ENCODE peak calls at places on chromosomes 3 and 15, in four cellular contexts. D, E, Z and T are unnamed samples.

GRCh38 chr15:63378946-63379345 is 2.7 kb downstream of the CA12 start:
- DNase-seq in D (no peak), E (no peak), Z (no peak), T (no peak)

GRCh38 chr3:142850395-142851023 is 38.4 kb downstream of the PCOLCE2 start:
- DNase-seq in D (peak; percentile 37), E (no peak), Z (peak; percentile 97), T (peak; percentile 90)

GRCh38 chr3:123719785-123720531 is 135.1 kb upstream of the HACD2 start:
- DNase-seq in D (no peak), E (peak; percentile 81), Z (no peak), T (no peak)

GRCh38 chr3:192795021-192795420 is 67.7 kb upstream of the FGF12 start:
- DNase-seq in D (no peak), E (no peak), Z (peak; percentile 80), T (no peak)

GRCh38 chr15:75843618-75844610 is 667 bp downstream of the UBE2Q2 start:
- DNase-seq in D (peak; percentile 84), E (peak; percentile 47), Z (peak; percentile 58), T (peak; percentile 25)

GRCh38 chr3:190739726-190740230 is 122.7 kb downstream of the GMNC start:
- DNase-seq in D (no peak), E (no peak), Z (no peak), T (no peak)

GRCh38 chr15:74218172-74218885 is 15.7 kb upstream of the STRA6 start:
- DNase-seq in D (no peak), E (no peak), Z (no peak), T (no peak)

GRCh38 chr3:190528721-190529120 is 14.8 kb downstream of the IL1RAP start:
- DNase-seq in D (no peak), E (no peak), Z (no peak), T (no peak)

GRCh38 chr15:58632789-58633188 is 116.7 kb downstream of the ADAM10 start:
- DNase-seq in D (no peak), E (no peak), Z (peak; percentile 61), T (no peak)

GRCh38 chr15:88661041-88661765 is 22.4 kb downstream of the ISG20 start:
- DNase-seq in D (no peak), E (no peak), Z (peak; percentile 60), T (no peak)

GRCh38 chr3:126926684-126927404 is 56.1 kb upstream of the PLXNA1 start:
- DNase-seq in D (peak; percentile 49), E (peak; percentile 79), Z (peak; percentile 92), T (peak; percentile 85)

GRCh38 chr15:43277231-43277823 is 10.6 kb upstream of the TGM5 start:
- DNase-seq in D (no peak), E (no peak), Z (no peak), T (no peak)

GRCh38 chr15:66498501-66499386 is 1.2 kb upstream of the SNAPC5 start:
- DNase-seq in D (no peak), E (no peak), Z (peak; percentile 21), T (no peak)

GRCh38 chr3:66574091-66574490 is 73.3 kb upstream of the LRIG1 start:
- DNase-seq in D (no peak), E (no peak), Z (no peak), T (no peak)

GRCh38 chr3:188690076-188690475 is 481.7 kb upstream of the TPRG1 start:
- DNase-seq in D (no peak), E (no peak), Z (no peak), T (no peak)

GRCh38 chr3:46375214-46375613 is 4.5 kb downstream of the CCR5 start:
- DNase-seq in D (no peak), E (no peak), Z (no peak), T (no peak)

GRCh38 chr3:49058011-49058410 is 28.8 kb upstream of the IMPDH2 start:
- DNase-seq in D (no peak), E (no peak), Z (no peak), T (no peak)

GRCh38 chr3:196694202-196694638 is 17.8 kb downstream of the CEP19 start:
- DNase-seq in D (no peak), E (no peak), Z (peak; percentile 5), T (no peak)

GRCh38 chr3:175357758-175358157 is 498.6 kb downstream of the NAALADL2 start:
- DNase-seq in D (no peak), E (no peak), Z (no peak), T (no peak)

GRCh38 chr3:66038726-66039589 is at the start of gene MAGI1:
- DNase-seq in D (peak; percentile 80), E (peak; percentile 91), Z (peak; percentile 96), T (peak; percentile 92)

GRCh38 chr3:2628117-2628516 is 482.1 kb downstream of the IL5RA start:
- DNase-seq in D (no peak), E (no peak), Z (no peak), T (no peak)

GRCh38 chr15:66474140-66474539 is 23.4 kb downstream of the SNAPC5 start:
- DNase-seq in D (no peak), E (no peak), Z (no peak), T (no peak)

GRCh38 chr3:65751123-65751700 is 287.5 kb downstream of the MAGI1 start:
- DNase-seq in D (peak; percentile 35), E (peak; percentile 16), Z (peak; percentile 13), T (peak; percentile 53)

GRCh38 chr15:58924326-58924725 is 9.2 kb downstream of the SLTM start:
- DNase-seq in D (no peak), E (no peak), Z (peak; percentile 13), T (no peak)

GRCh38 chr3:168424059-168424765 is 328.5 kb upstream of the GOLIM4 start:
- DNase-seq in D (no peak), E (no peak), Z (peak; percentile 79), T (peak; percentile 71)

GRCh38 chr15:70343961-70344360 is 246.2 kb upstream of the TLE3 start:
- DNase-seq in D (no peak), E (no peak), Z (no peak), T (no peak)

GRCh38 chr15:56598991-56599390 is 134.1 kb upstream of the MNS1 start:
- DNase-seq in D (no peak), E (no peak), Z (peak; percentile 55), T (peak; percentile 40)

GRCh38 chr3:194541483-194541882 is 54.7 kb upstream of the ATP13A3 start:
- DNase-seq in D (no peak), E (no peak), Z (no peak), T (no peak)

GRCh38 chr3:192750201-192750600 is 22.9 kb upstream of the FGF12 start:
- DNase-seq in D (no peak), E (no peak), Z (no peak), T (no peak)

GRCh38 chr3:47405820-47406761 is 25.3 kb downstream of the PTPN23 start:
- DNase-seq in D (peak; percentile 91), E (no peak), Z (no peak), T (no peak)

GRCh38 chr3:55373413-55373812 is 113.7 kb downstream of the WNT5A start:
- DNase-seq in D (no peak), E (no peak), Z (peak; percentile 29), T (no peak)

GRCh38 chr15:101617390-101617965 is 34.7 kb downstream of the TM2D3 start:
- DNase-seq in D (no peak), E (no peak), Z (no peak), T (no peak)

GRCh38 chr3:58880182-58880581 is 169.6 kb downstream of the CFAP20DC start:
- DNase-seq in D (no peak), E (no peak), Z (peak; percentile 44), T (peak; percentile 55)

GRCh38 chr15:100169615-100170279 is 172.0 kb downstream of the ADAMTS17 start:
- DNase-seq in D (no peak), E (no peak), Z (no peak), T (no peak)

GRCh38 chr15:38555686-38556334 is 8.8 kb downstream of the RASGRP1 start:
- DNase-seq in D (no peak), E (no peak), Z (peak; percentile 92), T (peak; percentile 20)

GRCh38 chr3:60746690-60747416 is 504.4 kb downstream of the FHIT start:
- DNase-seq in D (no peak), E (no peak), Z (peak; percentile 35), T (no peak)

GRCh38 chr3:142273501-142273900 is 48.1 kb upstream of the GK5 start:
- DNase-seq in D (no peak), E (no peak), Z (no peak), T (no peak)

GRCh38 chr3:186150234-186150830 is 41.4 kb upstream of the ETV5 start:
- DNase-seq in D (no peak), E (no peak), Z (no peak), T (no peak)

GRCh38 chr3:139608924-139609323 is 68.8 kb downstream of the NMNAT3 start:
- DNase-seq in D (no peak), E (no peak), Z (no peak), T (no peak)

GRCh38 chr3:50637012-50637411 is 20.1 kb downstream of the MAPKAPK3 start:
- DNase-seq in D (no peak), E (no peak), Z (no peak), T (no peak)
- H3K27ac ChIP-seq in D (no peak overlapping the region), E (no peak overlapping the region), Z (no peak overlapping the region), T (no peak overlapping the region)

GRCh38 chr3:170908235-170909116 is at the start of gene EIF5A2:
- DNase-seq in D (peak; percentile 99), E (peak; percentile 92), Z (peak; percentile 94), T (peak; percentile 95)
- TF ChIP-seq CTCF in D (no peak), E (no peak), Z (no peak), T (no peak)

GRCh38 chr15:72198410-72199270 is 1.1 kb upstream of the GRAMD2A start:
- DNase-seq in D (no peak), E (no peak), Z (no peak), T (no peak)
- H3K36me3 ChIP-seq in D (peaks cover 58% of the 10 kb centered on the region), E (no peaks in the 10 kb centered on the region), Z (peaks cover 41% of the 10 kb centered on the region), T (peaks cover 58% of the 10 kb centered on the region)

GRCh38 chr3:118380576-118380975 is 654.1 kb downstream of the IGSF11 start:
- DNase-seq in D (no peak), E (no peak), Z (no peak), T (no peak)
- H3K27ac ChIP-seq in D (no peak overlapping the region), E (no peak overlapping the region), Z (no peak overlapping the region), T (no peak overlapping the region)

GRCh38 chr15:35439291-35439690 is 106.7 kb downstream of the DPH6 start:
- DNase-seq in D (no peak), E (no peak), Z (peak; percentile 87), T (peak; percentile 67)

GRCh38 chr15:35440265-35440664 is 105.7 kb downstream of the DPH6 start:
- DNase-seq in D (no peak), E (no peak), Z (no peak), T (no peak)

GRCh38 chr15:35442734-35443133 is 103.2 kb downstream of the DPH6 start:
- DNase-seq in D (no peak), E (no peak), Z (no peak), T (no peak)

GRCh38 chr15:35436422-35436821 is 109.5 kb downstream of the DPH6 start:
- DNase-seq in D (no peak), E (no peak), Z (no peak), T (no peak)

DNA sequence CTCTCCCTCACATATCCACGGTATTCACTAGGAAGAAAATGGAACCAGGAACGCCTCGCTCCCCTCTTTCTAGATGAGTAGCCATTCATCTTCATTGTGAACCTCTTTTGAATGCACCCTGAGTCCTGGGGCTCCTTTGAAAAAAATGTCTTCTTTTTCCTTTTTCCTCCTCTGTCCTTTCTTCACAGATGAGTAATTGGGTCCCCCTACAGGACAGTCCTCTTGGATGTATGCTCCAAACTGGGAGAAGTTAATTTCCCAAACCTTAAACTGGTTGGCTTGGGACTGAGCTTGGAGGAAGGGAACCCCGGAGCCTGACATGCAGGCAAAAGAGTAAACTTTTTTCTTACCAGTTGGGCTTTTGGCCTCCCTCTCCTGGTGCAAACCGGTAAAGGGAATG is 108.8 kb downstream of the DPH6 start:
- DNase-seq in D (no peak), E (no peak), Z (peak; percentile 27), T (no peak)
- TF ChIP-seq CTCF in D (peak; percentile 27), E (no peak), Z (peak; percentile 5), T (peak; percentile 41)